ENCODE peak calls at places on chromosomes 1 and 21, in five cellular contexts. V is H9, H is H1, R is IMR-90, Q is neuronal stem cell. W is an unnamed sample.

GRCh38 chr21:42724226-42724920 is 71.0 kb downstream of the PDE9A start:
- DNase-seq in V (no peak), H (no peak), R (peak; percentile 92), Q (no peak), W (no peak)

GRCh38 chr1:2025491-2025981 is 6.4 kb downstream of the GABRD start:
- DNase-seq in V (no peak), H (no peak), R (no peak), Q (no peak), W (no peak)

GRCh38 chr1:99266731-99267130 is 2.4 kb downstream of the PLPPR4 start:
- DNase-seq in V (no peak), H (no peak), R (peak; percentile 96), Q (no peak), W (no peak)

GRCh38 chr1:159229486-159229885 is 24.8 kb downstream of the ACKR1 start:
- DNase-seq in V (no peak), H (no peak), R (no peak), Q (no peak), W (no peak)

GRCh38 chr1:243763806-243764205 is 86.2 kb downstream of the AKT3 start:
- DNase-seq in V (no peak), H (no peak), R (no peak), Q (no peak), W (no peak)

GRCh38 chr1:202283379-202283844 is 58.3 kb downstream of the UBE2T start:
- DNase-seq in V (no peak), H (no peak), R (peak; percentile 75), Q (no peak), W (peak; percentile 62)

GRCh38 chr1:93775224-93775623 is 93.6 kb upstream of the BCAR3 start:
- DNase-seq in V (no peak), H (no peak), R (no peak), Q (no peak), W (peak; percentile 61)

GRCh38 chr1:20732071-20732587 is 374 bp downstream of the SH2D5 start:
- DNase-seq in V (peak; percentile 94), H (peak; percentile 56), R (peak; percentile 81), Q (peak; percentile 78), W (no peak)

GRCh38 chr1:245942861-245943260 is 564.2 kb downstream of the SMYD3 start:
- DNase-seq in V (no peak), H (no peak), R (no peak), Q (no peak), W (no peak)

GRCh38 chr1:185853739-185854138 is 119.5 kb downstream of the HMCN1 start:
- DNase-seq in V (no peak), H (no peak), R (peak; percentile 88), Q (no peak), W (peak; percentile 2)

GRCh38 chr1:52603301-52603675 is 1.1 kb downstream of the GPX7 start:
- DNase-seq in V (no peak), H (no peak), R (no peak), Q (no peak), W (no peak)

GRCh38 chr1:31791131-31791858 is 24.5 kb downstream of the SPOCD1 start:
- DNase-seq in V (peak; percentile 21), H (no peak), R (no peak), Q (no peak), W (no peak)

GRCh38 chr1:68384321-68384813 is 65.4 kb downstream of the RPE65 start:
- DNase-seq in V (no peak), H (peak; percentile 10), R (peak; percentile 100), Q (no peak), W (peak; percentile 64)

GRCh38 chr21:22993822-22994574 is 1995.8 kb downstream of the NCAM2 start:
- DNase-seq in V (peak; percentile 29), H (no peak), R (no peak), Q (no peak), W (no peak)

GRCh38 chr1:217393901-217394300 is 237.0 kb downstream of the GPATCH2 start:
- DNase-seq in V (no peak), H (no peak), R (no peak), Q (peak; percentile 18), W (no peak)

GRCh38 chr1:18653375-18653774 is 22.7 kb downstream of the PAX7 start:
- DNase-seq in V (no peak), H (no peak), R (no peak), Q (no peak), W (no peak)

GRCh38 chr1:58782308-58783089 is 1.3 kb downstream of the JUN start:
- DNase-seq in V (peak; percentile 67), H (no peak), R (peak; percentile 22), Q (peak; percentile 47), W (peak; percentile 15)

GRCh38 chr1:210244746-210245367 is 12.3 kb downstream of the SERTAD4 start:
- DNase-seq in V (no peak), H (no peak), R (no peak), Q (no peak), W (no peak)

GRCh38 chr1:207868769-207869721 is 41.9 kb downstream of the CD34 start:
- DNase-seq in V (peak; percentile 75), H (peak; percentile 29), R (peak; percentile 62), Q (peak; percentile 86), W (peak; percentile 65)

GRCh38 chr1:17184822-17185484 is 20.0 kb upstream of the PADI1 start:
- DNase-seq in V (no peak), H (no peak), R (no peak), Q (no peak), W (no peak)
- H4K8ac ChIP-seq in V (no peak overlapping the region), H (no peak overlapping the region), R (no peak overlapping the region), Q (no peak overlapping the region), W (no peak overlapping the region)

GRCh38 chr1:37031419-37031818 is 2.9 kb downstream of the GRIK3 start:
- DNase-seq in V (no peak), H (no peak), R (no peak), Q (no peak), W (no peak)

GRCh38 chr1:37033355-37034291 is 692 bp downstream of the GRIK3 start:
- DNase-seq in V (no peak), H (no peak), R (no peak), Q (no peak), W (no peak)

GRCh38 chr1:37034301-37035013 is at the start of gene GRIK3:
- DNase-seq in V (peak; percentile 47), H (no peak), R (no peak), Q (no peak), W (no peak)

GRCh38 chr1:37031871-37032270 is 2.4 kb downstream of the GRIK3 start:
- DNase-seq in V (no peak), H (no peak), R (no peak), Q (no peak), W (no peak)

DNA sequence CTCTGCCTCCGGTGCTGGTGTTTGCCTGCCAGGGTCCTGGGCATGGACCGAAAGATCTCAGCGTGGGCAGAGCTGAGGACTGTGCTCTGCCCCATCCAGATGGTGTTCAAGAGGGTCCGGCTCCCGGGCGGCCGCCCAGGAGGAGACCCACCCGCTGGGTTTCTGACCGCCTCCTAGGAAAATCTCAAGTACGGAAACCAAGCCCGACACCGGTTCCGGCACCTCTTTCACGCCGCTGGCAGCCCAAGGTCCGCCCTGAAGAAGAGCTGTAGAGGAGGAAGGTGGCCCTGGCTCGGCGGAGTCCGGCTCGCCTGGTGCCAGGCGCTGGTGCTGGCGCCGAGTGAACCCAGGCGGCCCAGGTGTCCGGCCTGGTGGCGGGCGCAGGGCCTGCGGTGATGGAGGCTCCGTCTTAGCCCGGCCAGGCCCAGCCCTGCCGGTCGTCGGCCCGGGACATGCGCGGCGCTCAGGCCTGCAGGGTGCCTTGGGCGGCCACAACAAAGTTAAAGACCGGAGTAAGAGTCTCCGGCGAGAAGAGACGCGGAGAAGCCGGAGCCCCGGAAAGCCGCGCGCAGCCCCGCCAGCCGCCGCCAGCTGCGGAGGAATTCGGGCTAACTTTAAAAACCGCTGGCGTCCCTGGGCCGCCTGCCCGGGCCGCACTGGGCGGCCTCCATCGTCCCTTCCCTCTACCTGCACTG is 1.5 kb downstream of the GRIK3 start:
- DNase-seq in V (peak; percentile 55), H (no peak), R (no peak), Q (no peak), W (no peak)
- H3K4me1 ChIP-seq in V (no peaks in the 10 kb centered on the region), H (peaks cover 37% of the 10 kb centered on the region), R (no peaks in the 10 kb centered on the region), Q (no peaks in the 10 kb centered on the region), W (no peaks in the 10 kb centered on the region)

GRCh38 chr1:224525411-224526040 is 90.6 kb upstream of the CNIH3 start:
- DNase-seq in V (no peak), H (no peak), R (peak; percentile 39), Q (no peak), W (no peak)
- H4K91ac ChIP-seq in V (no peak overlapping the region), H (no peak overlapping the region), R (peak overlapping the region; percentile 4), Q (no peak overlapping the region), W (no peak overlapping the region)

GRCh38 chr1:56222914-56223540 is 356.3 kb downstream of the PLPP3 start:
- DNase-seq in V (no peak), H (no peak), R (no peak), Q (no peak), W (no peak)

GRCh38 chr1:56229183-56229582 is 350.2 kb downstream of the PLPP3 start:
- DNase-seq in V (no peak), H (no peak), R (no peak), Q (peak; percentile 67), W (no peak)

GRCh38 chr1:56223962-56224361 is 355.4 kb downstream of the PLPP3 start:
- DNase-seq in V (no peak), H (no peak), R (no peak), Q (no peak), W (no peak)

DNA sequence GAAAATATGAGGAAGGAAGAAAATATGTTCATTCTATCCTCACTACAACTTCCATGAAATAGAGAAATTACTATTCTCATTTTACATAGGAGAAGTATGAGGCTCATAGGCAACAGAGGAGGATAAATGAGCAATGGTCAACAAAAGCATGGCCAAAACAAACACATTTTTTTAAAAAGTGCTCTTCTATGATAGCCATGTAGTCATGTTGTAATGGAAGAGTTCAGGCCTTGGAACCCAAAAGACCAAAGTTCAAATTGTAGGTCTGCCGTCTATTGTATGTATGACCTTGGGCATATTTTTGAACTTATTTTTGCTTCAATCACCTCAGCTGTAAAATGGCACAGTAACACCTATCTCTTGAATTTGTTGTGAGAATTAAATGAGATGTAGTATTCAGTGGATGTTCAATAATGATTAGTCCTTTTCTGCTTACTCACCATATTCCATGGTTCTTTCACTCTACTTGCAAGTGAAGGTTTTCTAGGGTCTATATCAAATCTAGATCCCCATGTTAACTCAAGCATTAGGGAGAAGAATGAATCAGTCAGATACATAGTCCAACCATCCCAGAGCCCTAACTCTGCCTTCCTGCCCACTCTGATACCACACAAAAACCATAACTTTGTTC is 353.3 kb downstream of the PLPP3 start:
- DNase-seq in V (no peak), H (no peak), R (no peak), Q (no peak), W (no peak)
- H4K8ac ChIP-seq in V (no peak overlapping the region), H (no peak overlapping the region), R (no peak overlapping the region), Q (no peak overlapping the region), W (no peak overlapping the region)

GRCh38 chr1:9449106-9449627 is 90.1 kb upstream of the SLC25A33 start:
- DNase-seq in V (no peak), H (no peak), R (peak; percentile 47), Q (no peak), W (peak; percentile 94)
- H3K4me1 ChIP-seq in V (no peaks in the 10 kb centered on the region), H (no peaks in the 10 kb centered on the region), R (peaks cover 15% of the 10 kb centered on the region), Q (peaks cover 5% of the 10 kb centered on the region), W (peaks cover 58% of the 10 kb centered on the region)

GRCh38 chr1:240823357-240823756 is 211.4 kb upstream of the GREM2 start:
- DNase-seq in V (no peak), H (no peak), R (no peak), Q (no peak), W (no peak)
- H4K91ac ChIP-seq in V (no peak overlapping the region), H (no peak overlapping the region), R (no peak overlapping the region), Q (no peak overlapping the region), W (no peak overlapping the region)